ENCODE peak calls at places on chromosome 10, in four cellular contexts. T is fibroblast of lung, W is BJ, X is tibial artery. Q is an unnamed sample.

GRCh38 chr10:51425431-51425830 is 274.0 kb downstream of the CSTF2T start:
- DNase-seq in T (peak), W (no peak), X (no peak), Q (no peak)

GRCh38 chr10:61662794-61663259 is at the start of gene CABCOCO1:
- DNase-seq in T (peak), W (no peak), X (peak), Q (no peak)

GRCh38 chr10:6272126-6272525 is 69.4 kb downstream of the PFKFB3 start:
- DNase-seq in T (no peak), W (no peak), X (no peak), Q (no peak)

GRCh38 chr10:102230264-102230860 is 4.3 kb downstream of the ELOVL3 start:
- DNase-seq in T (peak), W (no peak), X (no peak), Q (peak)

GRCh38 chr10:107623292-107623691 is 458.8 kb upstream of the SORCS1 start:
- DNase-seq in T (no peak), W (no peak), X (no peak), Q (no peak)

GRCh38 chr10:15714847-15715246 is 4.9 kb downstream of the ITGA8 start:
- DNase-seq in T (no peak), W (no peak), X (no peak), Q (no peak)

GRCh38 chr10:119428789-119429188 is 113.7 kb downstream of the RGS10 start:
- DNase-seq in T (no peak), W (no peak), X (no peak), Q (no peak)

GRCh38 chr10:127228195-127228785 is 31.9 kb upstream of the INSYN2A start:
- DNase-seq in T (peak), W (no peak), X (peak), Q (no peak)

GRCh38 chr10:20955355-20955893 is 58.3 kb upstream of the NEBL start:
- DNase-seq in T (no peak), W (no peak), X (no peak), Q (no peak)

GRCh38 chr10:58435297-58435696 is 50.1 kb downstream of the TFAM start:
- DNase-seq in T (peak), W (peak), X (peak), Q (no peak)

GRCh38 chr10:51832652-51833383 is 133.4 kb upstream of the CSTF2T start:
- DNase-seq in T (peak), W (no peak), X (no peak), Q (no peak)

GRCh38 chr10:77810446-77811335 is 115.9 kb downstream of the DLG5 start:
- DNase-seq in T (no peak), W (no peak), X (no peak), Q (no peak)

GRCh38 chr10:118031351-118032075 is 15.2 kb downstream of the RAB11FIP2 start:
- DNase-seq in T (no peak), W (no peak), X (no peak), Q (no peak)

GRCh38 chr10:118035358-118036031 is 11.2 kb downstream of the RAB11FIP2 start:
- DNase-seq in T (peak), W (no peak), X (no peak), Q (no peak)

GRCh38 chr10:118032564-118032963 is 14.2 kb downstream of the RAB11FIP2 start:
- DNase-seq in T (no peak), W (no peak), X (no peak), Q (no peak)

GRCh38 chr10:118034755-118035154 is 12.0 kb downstream of the RAB11FIP2 start:
- DNase-seq in T (peak), W (no peak), X (no peak), Q (no peak)

GRCh38 chr10:118033905-118034304 is 12.8 kb downstream of the RAB11FIP2 start:
- DNase-seq in T (peak), W (no peak), X (no peak), Q (no peak)
- TF ChIP-seq CTCF in T (no peak), W (no peak), X (no peak), Q (no peak)

GRCh38 chr10:68897336-68897741 is 3.8 kb upstream of the DDX50 start:
- DNase-seq in T (peak), W (no peak), X (peak), Q (peak)
- TF ChIP-seq CTCF in T (peak), W (peak), X (peak), Q (peak)

GRCh38 chr10:35542303-35542702 is 62.8 kb upstream of the GJD4 start:
- DNase-seq in T (no peak), W (no peak), X (no peak), Q (no peak)
- TF ChIP-seq CTCF in T (no peak), W (no peak), X (no peak), Q (no peak)

GRCh38 chr10:80596391-80597257 is 58.9 kb downstream of the SH2D4B start:
- DNase-seq in T (peak), W (no peak), X (no peak), Q (no peak)
- TF ChIP-seq CTCF in T (peak), W (peak), X (peak), Q (peak)

GRCh38 chr10:104711167-104711765 is 70.2 kb downstream of the SORCS3 start:
- DNase-seq in T (no peak), W (no peak), X (no peak), Q (no peak)
- TF ChIP-seq CTCF in T (no peak), W (no peak), X (no peak), Q (no peak)

GRCh38 chr10:43203491-43204393 is 63.1 kb downstream of the RASGEF1A start:
- DNase-seq in T (no peak), W (no peak), X (peak), Q (no peak)
- TF ChIP-seq CTCF in T (no peak), W (no peak), X (no peak), Q (no peak)

GRCh38 chr10:97684866-97685394 is 2.1 kb downstream of the AVPI1 start:
- DNase-seq in T (peak), W (no peak), X (no peak), Q (no peak)

GRCh38 chr10:97686301-97686961 is 610 bp downstream of the AVPI1 start:
- DNase-seq in T (no peak), W (no peak), X (no peak), Q (no peak)

GRCh38 chr10:97685395-97685958 is 1.6 kb downstream of the AVPI1 start:
- DNase-seq in T (peak), W (no peak), X (no peak), Q (no peak)

GRCh38 chr10:97687785-97688781 is 1.0 kb upstream of the AVPI1 start:
- DNase-seq in T (peak), W (peak), X (peak), Q (no peak)

GRCh38 chr10:97686962-97687784 is at the start of gene AVPI1:
- DNase-seq in T (peak), W (peak), X (peak), Q (peak)
- TF ChIP-seq CTCF in T (no peak), W (no peak), X (no peak), Q (no peak)

GRCh38 chr10:124093076-124093773 is at the start of gene CHST15:
- DNase-seq in T (peak), W (no peak), X (peak), Q (no peak)
- TF ChIP-seq CTCF in T (no peak), W (no peak), X (no peak), Q (no peak)

DNA sequence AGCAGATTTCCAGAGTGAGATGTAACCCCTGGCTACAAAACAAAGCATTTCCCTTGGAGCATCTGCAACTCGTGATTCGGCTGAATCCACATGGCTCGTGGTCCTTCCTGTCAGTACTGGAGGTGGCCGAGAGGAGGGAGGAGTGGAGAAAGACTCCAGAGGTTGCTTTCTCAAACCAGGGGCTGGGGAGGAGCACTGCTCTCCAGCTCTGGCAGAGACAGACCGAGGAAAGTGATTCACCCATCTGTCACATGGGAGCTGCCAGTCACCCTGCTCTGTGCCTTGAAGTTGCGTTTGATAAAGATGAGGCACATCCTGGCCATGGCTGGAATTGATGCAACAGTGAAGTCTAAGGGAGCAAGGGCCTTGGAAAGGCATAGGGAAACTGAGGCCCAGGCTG is 72.8 kb downstream of the COL13A1 start:
- DNase-seq in T (peak), W (no peak), X (no peak), Q (no peak)
- TF ChIP-seq CTCF in T (no peak), W (peak), X (no peak), Q (no peak)

DNA sequence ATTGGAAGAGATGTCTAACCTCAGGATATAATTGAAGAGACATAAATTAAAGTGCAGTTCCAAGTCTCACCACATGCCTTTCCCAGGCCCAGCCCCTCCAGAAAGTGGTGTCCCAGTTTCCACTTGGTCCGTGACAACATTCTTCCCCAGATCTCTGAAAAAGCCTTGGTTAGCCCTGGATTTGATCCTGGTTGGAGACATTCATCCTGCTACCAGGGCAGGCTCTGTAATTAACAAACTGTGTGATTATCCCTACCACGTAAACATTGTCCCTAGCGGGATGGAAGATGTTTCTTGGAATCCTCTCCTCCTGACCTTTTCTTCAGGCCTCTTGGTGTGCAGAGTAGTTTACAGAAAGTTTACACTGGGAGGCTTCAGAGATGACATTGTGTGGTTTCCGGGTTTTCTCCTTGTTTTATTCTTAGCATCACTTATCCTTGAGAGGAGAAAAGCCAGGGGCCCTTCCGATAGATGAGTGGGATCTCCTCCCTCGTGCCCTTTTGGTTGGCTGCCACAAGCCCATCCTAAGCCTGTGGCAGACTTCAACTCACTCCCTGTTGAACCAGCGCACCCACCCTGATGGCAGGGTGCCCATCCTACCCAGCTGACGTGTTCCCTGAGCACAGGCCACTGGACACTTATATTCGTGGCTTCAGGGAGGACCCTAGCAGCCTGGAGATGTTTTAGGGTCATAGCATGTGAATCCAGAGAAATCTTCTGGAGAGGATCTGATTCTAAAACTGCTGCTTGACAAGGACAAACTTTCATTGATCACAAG is 83.9 kb downstream of the COL13A1 start:
- DNase-seq in T (no peak), W (no peak), X (no peak), Q (no peak)
- TF ChIP-seq CTCF in T (peak), W (peak), X (peak), Q (no peak)

Q was measured in GM13976.